ENCODE peak calls at places on chromosomes 16 and 17, in five cellular contexts. T is CD8-positive, alpha-beta T cell; X is fibroblast of villous mesenchyme; R is tibial nerve; F is cardiac fibroblast. H is an unnamed sample.

GRCh38 chr16:72291531-72291981 is 119.6 kb upstream of the PMFBP1 start:
- DNase-seq in R (no peak), T (no peak), X (peak; percentile 93), F (peak; percentile 94), H (peak; percentile 95)

GRCh38 chr16:79612207-79612606 is 11.7 kb upstream of the MAF start:
- DNase-seq in F (no peak), T (no peak), X (peak; percentile 46), R (no peak), H (no peak)

GRCh38 chr17:45035848-45036247 is 15.6 kb downstream of the DCAKD start:
- DNase-seq in T (no peak), X (no peak), R (no peak), F (no peak), H (no peak)

GRCh38 chr16:67543036-67543435 is 14.4 kb downstream of the RIPOR1 start:
- DNase-seq in F (no peak), X (no peak), R (no peak), T (no peak), H (no peak)

GRCh38 chr16:54459509-54460235 is 173.1 kb upstream of the IRX3 start:
- DNase-seq in T (no peak), X (no peak), F (no peak), R (no peak), H (no peak)

GRCh38 chr17:74939534-74939933 is 3.8 kb downstream of the OTOP3 start:
- DNase-seq in T (no peak), R (no peak), F (no peak), X (no peak), H (no peak)

GRCh38 chr16:15782573-15783365 is 74.1 kb downstream of the MYH11 start:
- DNase-seq in T (no peak), X (no peak), R (no peak), F (no peak), H (no peak)

GRCh38 chr17:12664252-12664651 is 1.4 kb upstream of the MYOCD start:
- DNase-seq in F (no peak), T (no peak), X (no peak), R (no peak), H (no peak)

GRCh38 chr17:21318439-21318838 is 33.9 kb downstream of the MAP2K3 start:
- DNase-seq in T (no peak), F (no peak), R (no peak), X (no peak), H (no peak)

GRCh38 chr16:19118938-19119431 is 5.2 kb downstream of the ITPRIPL2 start:
- DNase-seq in F (peak; percentile 92), X (peak; percentile 97), T (no peak), R (peak; percentile 57), H (peak; percentile 95)

GRCh38 chr17:55062921-55063320 is 94.4 kb downstream of the STXBP4 start:
- DNase-seq in R (no peak), F (no peak), T (no peak), X (no peak), H (peak; percentile 8)

GRCh38 chr16:88914750-88915368 is 48.4 kb upstream of the PABPN1L start:
- DNase-seq in X (peak; percentile 21), R (peak; percentile 26), F (peak; percentile 46), T (no peak), H (peak; percentile 22)

GRCh38 chr17:81652901-81653771 is 3.2 kb downstream of the PDE6G start:
- DNase-seq in F (no peak), X (no peak), R (no peak), T (no peak), H (no peak)

GRCh38 chr17:7144203-7144602 is 29.6 kb upstream of the ASGR2 start:
- DNase-seq in R (no peak), T (no peak), F (no peak), X (no peak), H (no peak)

GRCh38 chr17:38415250-38416194 is 12.7 kb upstream of the ARHGAP23 start:
- DNase-seq in X (peak; percentile 63), F (peak; percentile 56), T (no peak), R (no peak), H (peak; percentile 54)

GRCh38 chr16:69613283-69614154 is 47.8 kb downstream of the NFAT5 start:
- DNase-seq in F (peak; percentile 41), T (no peak), R (no peak), X (peak; percentile 58), H (peak; percentile 48)

GRCh38 chr17:79926308-79927135 is 87.3 kb upstream of the CBX4 start:
- DNase-seq in X (no peak), T (no peak), R (no peak), F (no peak), H (no peak)

DNA sequence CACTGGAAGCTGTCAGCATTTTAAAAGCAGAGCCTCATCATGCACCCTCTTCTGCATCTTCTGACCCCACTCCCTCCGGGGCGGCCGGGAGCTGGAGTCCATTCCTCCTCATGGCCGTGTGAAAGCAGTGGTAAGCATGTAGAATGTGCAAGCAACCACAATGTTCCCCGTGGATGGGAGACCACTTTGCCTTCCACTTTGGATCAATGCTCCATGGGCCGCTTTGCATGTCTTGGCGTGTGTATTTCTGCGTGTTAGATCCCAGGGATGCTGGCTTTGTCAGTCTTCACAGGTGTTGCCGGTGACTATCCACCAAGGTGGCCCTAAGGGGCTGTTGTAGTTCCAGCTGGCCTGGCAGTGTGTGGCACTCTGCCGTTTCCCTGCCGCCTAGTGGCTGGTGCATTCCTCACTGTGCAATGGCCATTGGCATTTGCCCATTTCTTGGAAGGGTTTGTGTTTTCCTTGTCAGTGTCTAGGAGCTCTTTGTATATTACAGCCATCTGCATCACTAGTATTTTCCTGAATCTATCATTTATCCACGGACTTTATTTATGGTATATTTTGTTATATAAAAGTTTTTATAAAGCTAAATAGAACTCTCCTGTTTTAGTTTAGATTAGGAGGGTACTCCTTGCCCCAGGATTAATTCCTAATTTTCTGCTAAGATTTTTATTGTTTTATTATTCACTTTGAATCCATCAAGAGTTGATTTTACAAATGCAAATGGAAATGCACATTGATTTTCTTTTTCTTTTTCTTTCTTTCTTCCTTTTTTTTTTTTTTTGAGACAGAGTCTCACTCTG is 5.8 kb upstream of the ALDH3A1 start:
- DNase-seq in R (no peak), F (no peak), T (no peak), X (no peak), H (no peak)
- TF ChIP-seq CTCF in R (no peak), F (no peak), T (no peak), X (peak; percentile 15), H (peak; percentile 19)

DNA sequence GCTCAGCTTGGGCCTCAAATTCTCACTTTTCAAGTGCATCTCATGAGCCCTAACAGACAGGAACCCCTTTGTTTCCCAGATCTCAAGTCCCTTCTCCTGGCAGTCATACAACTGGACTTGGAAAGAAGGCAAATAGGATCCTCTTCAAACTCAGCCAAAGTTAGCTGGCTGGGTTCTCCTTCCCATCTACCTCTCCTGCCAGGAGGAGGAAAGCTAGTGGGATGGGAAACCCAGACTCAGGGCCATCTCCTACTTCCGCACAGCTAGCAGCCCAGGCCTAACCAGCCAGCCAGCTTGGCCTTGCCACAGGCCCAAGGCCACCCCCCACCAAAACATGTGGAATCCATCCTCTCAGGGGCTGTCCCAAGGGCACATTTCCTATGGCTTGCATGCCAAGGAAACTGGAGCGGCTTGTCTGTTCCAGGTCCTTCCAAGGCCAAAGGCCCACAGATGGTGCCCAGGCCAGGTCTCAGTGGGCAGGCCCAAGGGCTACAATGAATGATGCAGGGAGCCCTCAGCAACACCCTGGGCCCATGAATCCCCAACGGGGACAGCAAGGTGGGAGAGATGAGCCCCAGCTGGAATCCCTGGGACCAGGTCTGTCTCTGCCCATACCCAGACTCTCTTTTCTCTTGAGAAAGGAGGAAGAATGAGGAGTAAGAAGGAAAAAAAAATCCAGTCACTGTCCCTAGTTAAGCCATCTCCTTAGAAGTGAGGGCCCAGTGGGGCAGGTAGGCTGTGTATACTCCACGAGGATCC is 1.7 kb downstream of the SMARCD2 start:
- DNase-seq in X (no peak), R (peak; percentile 63), T (no peak), F (peak; percentile 52), H (peak; percentile 28)
- H3K4me3 ChIP-seq in X (peak overlapping the region; percentile 92), R (peak overlapping the region; percentile 86), T (peak overlapping the region; percentile 86), F (peak overlapping the region; percentile 90), H (peak overlapping the region; percentile 92)

GRCh38 chr16:85902366-85903155 is 3.6 kb downstream of the IRF8 start:
- DNase-seq in F (no peak), R (no peak), T (peak; percentile 57), X (no peak), H (peak; percentile 8)
- TF ChIP-seq CTCF in F (no peak), R (no peak), T (no peak), X (no peak), H (no peak)

DNA sequence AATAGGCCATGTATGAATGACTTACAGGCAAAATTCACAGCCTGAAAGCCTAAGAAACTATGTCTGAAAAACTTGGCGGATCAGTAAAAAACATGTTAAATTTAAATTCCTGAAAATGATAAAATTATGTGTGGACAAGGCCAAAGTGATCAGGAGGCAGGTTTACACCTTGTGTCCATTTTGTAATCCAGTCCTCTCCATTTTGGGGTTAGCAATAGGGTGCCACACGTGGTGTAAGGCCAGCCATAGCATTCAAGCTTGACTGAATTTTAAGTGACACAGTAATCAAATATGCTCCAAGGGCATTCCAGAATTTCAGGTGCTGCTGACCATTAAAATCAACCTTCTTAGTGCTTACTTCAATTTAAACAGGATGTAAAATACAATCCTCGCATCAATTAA is 2.7 kb downstream of the RNF43 start:
- DNase-seq in F (no peak), R (no peak), X (no peak), T (no peak), H (no peak)
- H3K4me3 ChIP-seq in F (no peak overlapping the region), R (no peak overlapping the region), X (no peak overlapping the region), T (no peak overlapping the region), H (no peak overlapping the region)

GRCh38 chr17:30378797-30379302 is at the start of gene CPD:
- DNase-seq in T (peak; percentile 98), R (peak; percentile 98), X (peak; percentile 94), F (peak; percentile 97), H (peak; percentile 95)
- TF ChIP-seq CTCF in T (no peak), R (peak; percentile 36), X (no peak), F (no peak), H (no peak)